ENCODE peak calls at places on chromosomes 2 and 18, in seven cellular contexts. Q, M, K, Z, U, X and V are unnamed samples.

GRCh38 chr2:234881413-234882241 is 70.2 kb upstream of the SH3BP4 start:
- DNase-seq in K (peak; percentile 80), Q (peak; percentile 69), U (no peak), M (no peak), Z (peak; percentile 90), X (no peak), V (no peak)

GRCh38 chr2:180657054-180657453 is 323.4 kb upstream of the UBE2E3 start:
- DNase-seq in Z (no peak), Q (no peak), M (no peak), U (no peak), X (no peak), K (no peak), V (no peak)

GRCh38 chr2:19648583-19648982 is 253.2 kb downstream of the TTC32 start:
- DNase-seq in K (peak; percentile 72), X (no peak), M (peak; percentile 66), Q (no peak), U (no peak), Z (no peak), V (no peak)

GRCh38 chr18:28884304-28884703 is 707.4 kb upstream of the CDH2 start:
- DNase-seq in M (no peak), K (no peak), Z (no peak), X (no peak), Q (no peak), U (no peak), V (no peak)

GRCh38 chr2:28577796-28578680 is 82.2 kb downstream of the PLB1 start:
- DNase-seq in X (no peak), U (no peak), Z (no peak), K (no peak), Q (no peak), M (no peak), V (no peak)

GRCh38 chr2:189222440-189222839 is 42.9 kb upstream of the COL5A2 start:
- DNase-seq in Q (no peak), X (no peak), U (no peak), K (peak; percentile 38), M (no peak), Z (peak; percentile 58), V (no peak)

GRCh38 chr2:217714268-217714643 is 288.5 kb downstream of the TNS1 start:
- DNase-seq in Q (no peak), Z (peak; percentile 20), M (no peak), K (peak; percentile 73), X (peak; percentile 64), U (no peak), V (no peak)

GRCh38 chr2:171272039-171272438 is 111.3 kb upstream of the TLK1 start:
- DNase-seq in Q (no peak), Z (no peak), M (peak; percentile 84), K (peak; percentile 41), X (no peak), U (no peak), V (no peak)

GRCh38 chr2:134154269-134154668 is 99.6 kb upstream of the MGAT5 start:
- DNase-seq in M (no peak), Q (no peak), X (no peak), Z (peak; percentile 37), U (no peak), K (peak; percentile 25), V (no peak)

GRCh38 chr2:43224571-43225092 is 1.8 kb downstream of the ZFP36L2 start:
- DNase-seq in Z (no peak), K (no peak), M (no peak), Q (peak; percentile 25), X (no peak), U (peak; percentile 47), V (peak; percentile 94)

GRCh38 chr18:20971886-20972267 is 139.7 kb downstream of the ROCK1 start:
- DNase-seq in Z (no peak), M (no peak), U (no peak), X (no peak), Q (peak; percentile 31), K (no peak), V (no peak)

GRCh38 chr2:182110326-182110725 is 124.7 kb downstream of the PPP1R1C start:
- DNase-seq in K (no peak), M (no peak), Z (no peak), U (no peak), X (no peak), Q (no peak), V (no peak)

GRCh38 chr2:207905546-207905945 is 119.8 kb downstream of the PLEKHM3 start:
- DNase-seq in Z (no peak), K (no peak), Q (no peak), M (no peak), U (no peak), X (no peak), V (no peak)

GRCh38 chr2:133886735-133887675 is 318.7 kb upstream of the NCKAP5 start:
- DNase-seq in X (no peak), U (peak; percentile 24), Z (peak; percentile 54), K (peak; percentile 75), Q (peak; percentile 73), M (peak; percentile 63), V (no peak)

GRCh38 chr2:155714983-155715382 is 617.5 kb downstream of the NR4A2 start:
- DNase-seq in Z (no peak), X (no peak), M (no peak), K (no peak), Q (no peak), U (no peak), V (no peak)

GRCh38 chr2:16170675-16171424 is 230.5 kb downstream of the MYCN start:
- DNase-seq in M (no peak), Q (no peak), Z (no peak), X (no peak), U (no peak), K (no peak), V (no peak)

GRCh38 chr18:8424917-8425725 is 184.1 kb upstream of the RAB12 start:
- DNase-seq in X (no peak), K (no peak), Q (no peak), Z (no peak), M (peak; percentile 70), U (no peak), V (no peak)

GRCh38 chr18:8424481-8424880 is 184.8 kb upstream of the RAB12 start:
- DNase-seq in Z (no peak), Q (no peak), M (no peak), X (no peak), K (no peak), U (no peak), V (no peak)

GRCh38 chr18:8428951-8429350 is 180.3 kb upstream of the RAB12 start:
- DNase-seq in U (no peak), X (no peak), Z (no peak), Q (no peak), K (no peak), M (no peak), V (no peak)

GRCh38 chr18:8427339-8427738 is 181.9 kb upstream of the RAB12 start:
- DNase-seq in X (no peak), Q (no peak), U (no peak), M (no peak), Z (no peak), K (no peak), V (no peak)

GRCh38 chr18:8426401-8426800 is 182.8 kb upstream of the RAB12 start:
- DNase-seq in Q (peak; percentile 61), U (no peak), M (no peak), X (no peak), Z (no peak), K (no peak), V (no peak)
- TF ChIP-seq CTCF in Q (peak; percentile 63), U (no peak), M (peak; percentile 35), X (peak; percentile 44), Z (no peak), K (no peak), V (peak; percentile 57)

GRCh38 chr2:100427627-100428258 is 10.3 kb upstream of the CHST10 start:
- DNase-seq in X (no peak), Z (peak; percentile 71), M (no peak), U (peak; percentile 60), K (no peak), Q (peak; percentile 57), V (no peak)
- TF ChIP-seq CTCF in X (peak; percentile 78), Z (peak; percentile 41), M (peak; percentile 41), U (peak; percentile 66), K (no peak), Q (peak; percentile 60), V (peak; percentile 75)

GRCh38 chr18:10559566-10560456 is 34.0 kb downstream of the NAPG start:
- DNase-seq in Q (no peak), X (no peak), K (no peak), Z (no peak), U (no peak), M (no peak), V (no peak)
- TF ChIP-seq CTCF in Q (no peak), X (no peak), K (no peak), Z (no peak), U (no peak), M (no peak), V (no peak)

DNA sequence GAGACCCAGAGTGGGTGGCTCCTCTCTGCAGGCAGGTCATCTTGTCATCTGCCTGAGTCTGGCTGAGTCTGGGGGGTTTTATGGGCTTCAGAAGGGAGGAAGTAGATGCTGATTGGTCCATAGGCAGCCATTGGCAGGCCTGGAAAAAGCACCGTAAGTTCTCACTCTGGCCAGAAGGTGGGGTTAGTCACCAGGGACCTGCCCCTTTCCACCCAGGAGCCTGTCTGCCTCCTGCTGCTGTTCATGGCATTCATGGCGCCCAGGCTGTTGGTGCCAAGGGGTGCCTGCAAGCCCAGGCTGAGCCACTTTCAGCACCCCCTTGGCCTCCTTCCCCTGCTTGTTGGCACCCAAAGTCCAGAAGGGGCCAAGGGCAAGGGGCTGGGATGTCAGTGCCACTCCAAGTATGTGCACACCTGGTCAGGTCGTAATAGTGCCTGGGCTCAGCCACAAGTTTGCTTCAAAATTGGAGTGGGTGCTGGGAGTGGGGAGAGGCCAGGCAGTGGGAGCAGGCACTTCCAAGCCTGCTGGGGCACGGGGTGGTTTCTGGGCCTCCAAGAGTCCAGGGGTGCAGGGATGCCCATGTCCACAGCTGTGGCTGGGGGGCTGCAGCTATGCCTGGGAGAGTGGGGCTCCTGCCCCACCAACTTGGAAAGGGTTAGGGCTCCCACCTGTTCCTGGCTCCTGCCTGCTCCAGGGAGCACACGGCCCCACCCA is 178.1 kb downstream of the FAM210A start:
- DNase-seq in Z (no peak), K (no peak), X (no peak), Q (no peak), M (no peak), U (no peak), V (peak; percentile 72)
- TF ChIP-seq CTCF in Z (no peak), K (no peak), X (peak; percentile 4), Q (no peak), M (no peak), U (no peak), V (no peak)

GRCh38 chr2:215826838-215827441 is 186.4 kb downstream of the MREG start:
- DNase-seq in U (no peak), K (no peak), M (no peak), X (no peak), Q (no peak), Z (no peak), V (no peak)
- TF ChIP-seq CTCF in U (no peak), K (no peak), M (no peak), X (no peak), Q (no peak), Z (no peak), V (peak; percentile 46)